ENCODE peak calls at places on chromosomes 4 and X, in ten cellular contexts. Y, F, D, B, V, O, X, W, U and E are unnamed samples.

GRCh38 chr4:99861120-99861905 is 32.9 kb downstream of the LAMTOR3 start:
- DNase-seq in Y (no peak), F (no peak), D (no peak), B (no peak), V (no peak), O (no peak), X (no peak), W (no peak), U (no peak), E (no peak)

GRCh38 chrX:28498658-28499057 is 88.6 kb upstream of the IL1RAPL1 start:
- DNase-seq in Y (no peak), F (no peak), D (no peak), B (peak; percentile 47), V (no peak), O (no peak), X (peak; percentile 57), W (peak; percentile 42), U (no peak), E (no peak)

GRCh38 chr4:183173580-183174526 is 74.8 kb downstream of the WWC2 start:
- DNase-seq in Y (no peak), F (no peak), D (no peak), B (peak; percentile 23), V (peak; percentile 38), O (no peak), X (peak; percentile 48), W (peak; percentile 55), U (no peak), E (no peak)

GRCh38 chr4:140427104-140427918 is at the start of gene CLGN:
- DNase-seq in Y (peak; percentile 55), F (peak; percentile 97), D (peak; percentile 72), B (peak; percentile 53), V (peak; percentile 89), O (no peak), X (peak; percentile 78), W (peak; percentile 44), U (peak; percentile 12), E (no peak)

GRCh38 chrX:48465336-48465933 is 4.6 kb downstream of the SLC38A5 start:
- DNase-seq in Y (no peak), F (no peak), D (no peak), B (no peak), V (peak; percentile 75), O (no peak), X (peak; percentile 67), W (peak; percentile 73), U (no peak), E (no peak)

GRCh38 chrX:13371191-13371590 is 51.3 kb upstream of the ATXN3L start:
- DNase-seq in Y (no peak), F (no peak), D (no peak), B (no peak), V (no peak), O (no peak), X (no peak), W (no peak), U (no peak), E (no peak)

GRCh38 chr4:68581382-68582338 is 5.5 kb upstream of the UGT2B17 start:
- DNase-seq in Y (no peak), F (no peak), D (no peak), B (no peak), V (no peak), O (no peak), X (no peak), W (no peak), U (no peak), E (no peak)

GRCh38 chrX:5644786-5645185 is 583.9 kb downstream of the NLGN4X start:
- DNase-seq in Y (no peak), F (no peak), D (no peak), B (no peak), V (no peak), O (no peak), X (no peak), W (no peak), U (no peak), E (no peak)

GRCh38 chrX:88604433-88605221 is 142.4 kb upstream of the CPXCR1 start:
- DNase-seq in Y (no peak), F (no peak), D (no peak), B (no peak), V (no peak), O (no peak), X (no peak), W (peak; percentile 26), U (no peak), E (no peak)

GRCh38 chr4:72341432-72341820 is 227.6 kb downstream of the ADAMTS3 start:
- DNase-seq in Y (no peak), F (no peak), D (no peak), B (no peak), V (no peak), O (no peak), X (no peak), W (no peak), U (no peak), E (no peak)

GRCh38 chr4:2142630-2143427 is 83.7 kb downstream of the NAT8L start:
- DNase-seq in Y (no peak), F (no peak), D (peak; percentile 34), B (no peak), V (no peak), O (no peak), X (no peak), W (peak; percentile 54), U (no peak), E (peak; percentile 39)

GRCh38 chr4:100286601-100287000 is 96.3 kb upstream of the DDIT4L start:
- DNase-seq in Y (no peak), F (peak; percentile 58), D (no peak), B (no peak), V (no peak), O (no peak), X (no peak), W (no peak), U (no peak), E (no peak)

GRCh38 chr4:37734989-37735388 is 48.8 kb upstream of the RELL1 start:
- DNase-seq in Y (no peak), F (no peak), D (no peak), B (no peak), V (no peak), O (no peak), X (no peak), W (no peak), U (no peak), E (no peak)

GRCh38 chr4:156766846-156767245 is 204.8 kb downstream of the PDGFC start:
- DNase-seq in Y (no peak), F (no peak), D (no peak), B (no peak), V (no peak), O (no peak), X (no peak), W (no peak), U (no peak), E (no peak)

GRCh38 chr4:1294891-1295290 is 5.2 kb downstream of the MAEA start:
- DNase-seq in Y (no peak), F (no peak), D (no peak), B (no peak), V (no peak), O (no peak), X (no peak), W (no peak), U (no peak), E (no peak)

GRCh38 chrX:12955882-12956703 is 18.8 kb upstream of the TMSB4X start:
- DNase-seq in Y (no peak), F (no peak), D (no peak), B (peak; percentile 61), V (peak; percentile 71), O (no peak), X (peak; percentile 92), W (peak; percentile 80), U (peak; percentile 47), E (peak; percentile 54)